ENCODE peak calls at places on chromosome 12, in four cellular contexts. One of them, this sample, is unnamed. For H3K9me3 and H3K36me3, the result is how much of the 10 kb centered on the place peaks cover.

GRCh38 chr12:116213885-116214527 is 63.5 kb downstream of the MED13L start:
- DNase-seq in adrenal gland: no peak
- DNase-seq in kidney: no peak
- DNase-seq in heart left ventricle: no peak
- DNase-seq in this sample: no peak

GRCh38 chr12:113837528-113838296 is 128.4 kb downstream of the RBM19 start:
- DNase-seq in adrenal gland: no peak
- DNase-seq in heart left ventricle: no peak
- DNase-seq in kidney: no peak
- DNase-seq in this sample: no peak

GRCh38 chr12:130339946-130340345 is 2.3 kb downstream of the PIWIL1 start:
- DNase-seq in heart left ventricle: no peak
- DNase-seq in adrenal gland: no peak
- DNase-seq in kidney: no peak
- DNase-seq in this sample: no peak

GRCh38 chr12:123761841-123762714 is at the start of gene DNAH10:
- DNase-seq in kidney: peak
- DNase-seq in heart left ventricle: peak
- DNase-seq in adrenal gland: no peak
- DNase-seq in this sample: no peak

GRCh38 chr12:79897617-79898016 is 37.3 kb downstream of the PPP1R12A start:
- DNase-seq in kidney: no peak
- DNase-seq in heart left ventricle: no peak
- DNase-seq in adrenal gland: no peak
- DNase-seq in this sample: peak

GRCh38 chr12:912466-913235 is 36.8 kb downstream of the RAD52 start:
- DNase-seq in heart left ventricle: no peak
- DNase-seq in adrenal gland: no peak
- DNase-seq in kidney: no peak
- DNase-seq in this sample: no peak

GRCh38 chr12:42094277-42094676 is 50.4 kb downstream of the GXYLT1 start:
- DNase-seq in kidney: no peak
- DNase-seq in heart left ventricle: no peak
- DNase-seq in adrenal gland: peak
- DNase-seq in this sample: no peak

GRCh38 chr12:97300921-97301320 is 161.7 kb upstream of the RMST start:
- DNase-seq in adrenal gland: no peak
- DNase-seq in heart left ventricle: no peak
- DNase-seq in kidney: no peak
- DNase-seq in this sample: no peak

GRCh38 chr12:79016181-79016580 is 151.6 kb downstream of the SYT1 start:
- DNase-seq in adrenal gland: no peak
- DNase-seq in heart left ventricle: no peak
- DNase-seq in kidney: no peak
- DNase-seq in this sample: no peak

GRCh38 chr12:66066071-66066928 is 64.2 kb downstream of the LLPH start:
- DNase-seq in adrenal gland: no peak
- DNase-seq in heart left ventricle: no peak
- DNase-seq in kidney: no peak
- DNase-seq in this sample: peak

DNA sequence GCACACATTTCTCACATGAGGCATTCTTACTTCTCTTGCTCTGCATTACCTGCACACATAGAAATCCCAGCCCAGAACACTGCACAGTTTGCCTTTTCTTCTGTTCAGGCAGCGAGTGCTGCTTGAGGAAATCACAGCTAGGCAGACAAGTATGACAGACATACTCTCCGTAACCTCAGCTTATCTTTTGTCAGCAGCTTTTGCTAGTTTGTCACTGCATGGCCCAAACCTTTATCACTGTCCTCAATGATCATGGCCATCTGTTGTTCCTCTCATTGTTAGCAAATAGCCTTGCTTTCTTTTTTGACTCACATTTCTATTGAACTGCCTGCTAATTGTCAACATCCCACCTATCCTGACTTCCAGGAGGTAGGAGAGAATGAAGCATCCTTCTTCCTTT is 5.3 kb downstream of the ZNF10 start:
- DNase-seq in heart left ventricle: no peak
- DNase-seq in kidney: no peak
- DNase-seq in adrenal gland: no peak
- DNase-seq in this sample: no peak
- H3K9me3 ChIP-seq in heart left ventricle: half or more
- H3K9me3 ChIP-seq in kidney: half or more
- H3K9me3 ChIP-seq in adrenal gland: under half
- H3K9me3 ChIP-seq in this sample: under half

GRCh38 chr12:27666510-27666909 is 29.7 kb upstream of the REP15 start:
- DNase-seq in heart left ventricle: no peak
- DNase-seq in adrenal gland: no peak
- DNase-seq in kidney: no peak
- DNase-seq in this sample: no peak
- H3K36me3 ChIP-seq in heart left ventricle: under half
- H3K36me3 ChIP-seq in adrenal gland: under half
- H3K36me3 ChIP-seq in kidney: under half
- H3K36me3 ChIP-seq in this sample: under half

GRCh38 chr12:46857486-46857885 is 31.7 kb upstream of the SLC38A4 start:
- DNase-seq in kidney: no peak
- DNase-seq in heart left ventricle: no peak
- DNase-seq in adrenal gland: no peak
- DNase-seq in this sample: no peak
- H3K9me3 ChIP-seq in kidney: under half
- H3K9me3 ChIP-seq in heart left ventricle: under half
- H3K9me3 ChIP-seq in adrenal gland: under half
- H3K9me3 ChIP-seq in this sample: under half

DNA sequence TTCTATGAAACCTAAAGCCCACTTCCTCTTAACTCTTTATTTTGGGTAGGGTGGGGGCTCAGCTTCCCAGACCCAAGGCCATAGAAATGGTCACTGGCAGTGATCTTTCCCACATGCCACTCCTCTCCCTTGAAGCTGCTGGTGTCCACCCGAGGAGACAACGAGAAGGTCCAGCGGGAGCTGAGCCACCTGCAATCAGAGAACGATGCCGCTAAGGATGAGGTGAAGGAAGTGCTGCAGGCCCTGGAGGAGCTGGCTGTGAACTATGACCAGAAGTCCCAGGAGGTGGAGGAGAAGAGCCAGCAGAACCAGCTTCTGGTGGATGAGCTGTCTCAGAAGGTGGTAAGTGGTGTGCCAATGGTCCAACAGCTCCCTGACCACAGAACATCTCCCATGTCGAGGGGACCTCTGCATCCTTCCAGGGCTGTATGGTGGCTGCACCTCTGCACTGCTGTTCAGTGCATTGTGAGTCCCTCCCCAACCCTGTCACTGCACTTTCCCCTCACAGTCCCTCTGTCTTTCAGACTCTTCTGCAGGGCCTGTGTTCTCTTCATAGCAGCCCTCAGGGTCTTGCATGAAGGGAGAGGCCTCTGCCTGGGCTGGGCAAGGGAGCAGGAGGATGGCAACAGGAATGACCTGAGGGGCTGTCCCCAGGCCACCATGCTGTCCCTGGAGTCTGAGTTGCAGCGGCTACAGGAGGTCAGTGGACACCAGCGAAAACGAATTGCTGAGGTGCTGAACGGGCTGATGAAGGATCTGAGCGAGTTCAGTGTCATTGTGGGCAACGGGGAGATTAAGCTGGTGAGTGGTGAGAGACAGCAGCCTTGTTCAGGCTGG is 18.8 kb upstream of the PIP4K2C start:
- DNase-seq in adrenal gland: no peak
- DNase-seq in heart left ventricle: no peak
- DNase-seq in kidney: no peak
- DNase-seq in this sample: no peak
- H3K36me3 ChIP-seq in adrenal gland: under half
- H3K36me3 ChIP-seq in heart left ventricle: under half
- H3K36me3 ChIP-seq in kidney: under half
- H3K36me3 ChIP-seq in this sample: under half

GRCh38 chr12:31872831-31873604 is 86.2 kb upstream of the RESF1 start:
- DNase-seq in heart left ventricle: no peak
- DNase-seq in kidney: no peak
- DNase-seq in adrenal gland: no peak
- DNase-seq in this sample: no peak

GRCh38 chr12:31876568-31877424 is 82.4 kb upstream of the RESF1 start:
- DNase-seq in heart left ventricle: peak
- DNase-seq in adrenal gland: no peak
- DNase-seq in kidney: no peak
- DNase-seq in this sample: no peak

GRCh38 chr12:31877884-31878283 is 81.3 kb upstream of the RESF1 start:
- DNase-seq in adrenal gland: no peak
- DNase-seq in kidney: no peak
- DNase-seq in heart left ventricle: no peak
- DNase-seq in this sample: no peak

GRCh38 chr12:31875609-31875964 is 83.6 kb upstream of the RESF1 start:
- DNase-seq in heart left ventricle: no peak
- DNase-seq in kidney: no peak
- DNase-seq in adrenal gland: no peak
- DNase-seq in this sample: no peak

GRCh38 chr12:31874961-31875608 is 84.1 kb upstream of the RESF1 start:
- DNase-seq in adrenal gland: peak
- DNase-seq in kidney: peak
- DNase-seq in heart left ventricle: peak
- DNase-seq in this sample: peak
- H3K9me3 ChIP-seq in adrenal gland: under half
- H3K9me3 ChIP-seq in kidney: under half
- H3K9me3 ChIP-seq in heart left ventricle: under half
- H3K9me3 ChIP-seq in this sample: under half

GRCh38 chr12:2879853-2880252 is 2.8 kb downstream of the RHNO1 start:
- DNase-seq in heart left ventricle: no peak
- DNase-seq in adrenal gland: no peak
- DNase-seq in kidney: no peak
- DNase-seq in this sample: no peak

GRCh38 chr12:2877959-2878732 is 1.1 kb downstream of the RHNO1 start:
- DNase-seq in kidney: no peak
- DNase-seq in adrenal gland: no peak
- DNase-seq in heart left ventricle: no peak
- DNase-seq in this sample: no peak

GRCh38 chr12:2876431-2877046 is 435 bp downstream of the FOXM1 start:
- DNase-seq in kidney: no peak
- DNase-seq in heart left ventricle: no peak
- DNase-seq in adrenal gland: no peak
- DNase-seq in this sample: no peak

DNA sequence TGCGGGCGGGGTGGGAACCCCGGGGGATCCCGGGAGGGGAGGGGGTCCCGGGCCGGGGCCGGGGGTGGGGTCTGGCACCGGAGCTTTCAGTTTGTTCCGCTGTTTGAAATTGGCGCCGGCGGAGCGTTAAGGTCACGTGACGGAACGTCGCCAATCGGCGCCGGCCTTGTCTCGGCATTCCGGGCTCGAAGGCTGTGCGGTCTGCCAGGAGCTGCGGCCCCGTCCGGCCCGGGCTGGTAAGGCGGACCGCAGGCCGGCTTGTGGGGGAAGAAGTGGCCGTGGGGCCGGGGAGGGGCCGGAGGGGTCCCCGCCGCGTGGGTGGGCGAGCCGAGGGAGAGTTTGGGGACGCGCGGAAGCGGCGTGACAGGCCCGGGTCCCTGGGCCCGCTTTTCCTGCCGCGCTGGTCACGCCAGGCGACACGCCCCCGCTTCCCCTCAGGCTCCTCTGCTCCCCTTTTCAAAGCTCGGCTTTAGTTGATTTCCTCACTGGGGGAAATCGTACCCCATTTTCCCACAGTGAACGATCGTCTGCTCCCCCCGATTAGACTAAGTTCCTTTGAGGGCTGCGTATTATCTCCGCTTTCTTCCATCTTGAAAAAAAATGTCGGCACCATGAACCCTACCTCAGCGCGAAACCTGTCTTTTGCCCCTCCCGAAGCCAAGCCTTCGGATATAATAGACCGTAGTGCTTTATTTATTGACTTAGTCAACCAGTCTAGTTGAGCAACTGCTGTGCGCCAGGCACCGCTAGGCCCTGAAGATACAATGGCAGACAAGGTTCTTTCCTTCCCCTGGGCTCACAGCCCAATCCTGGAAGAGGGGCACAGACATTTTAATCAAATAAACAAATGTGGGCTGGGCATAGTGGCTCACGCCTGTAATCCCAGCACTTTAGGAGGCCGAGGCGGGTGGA is at the start of the genes FOXM1 and RHNO1:
- DNase-seq in kidney: peak
- DNase-seq in adrenal gland: peak
- DNase-seq in heart left ventricle: peak
- DNase-seq in this sample: peak
- H3K36me3 ChIP-seq in kidney: under half
- H3K36me3 ChIP-seq in adrenal gland: under half
- H3K36me3 ChIP-seq in heart left ventricle: under half
- H3K36me3 ChIP-seq in this sample: half or more

GRCh38 chr12:132261328-132262138 is 67.9 kb downstream of the GALNT9 start:
- DNase-seq in heart left ventricle: no peak
- DNase-seq in kidney: peak
- DNase-seq in adrenal gland: no peak
- DNase-seq in this sample: no peak
- H3K9me3 ChIP-seq in heart left ventricle: under half
- H3K9me3 ChIP-seq in kidney: under half
- H3K9me3 ChIP-seq in adrenal gland: under half
- H3K9me3 ChIP-seq in this sample: under half

GRCh38 chr12:122495258-122495657 is 5.5 kb downstream of the ZCCHC8 start:
- DNase-seq in heart left ventricle: no peak
- DNase-seq in adrenal gland: no peak
- DNase-seq in kidney: no peak
- DNase-seq in this sample: no peak
- H3K36me3 ChIP-seq in heart left ventricle: under half
- H3K36me3 ChIP-seq in adrenal gland: under half
- H3K36me3 ChIP-seq in kidney: under half
- H3K36me3 ChIP-seq in this sample: half or more

GRCh38 chr12:106945261-106945851 is 10.4 kb upstream of the TMEM263 start:
- DNase-seq in heart left ventricle: no peak
- DNase-seq in adrenal gland: no peak
- DNase-seq in kidney: no peak
- DNase-seq in this sample: no peak
- H3K9me3 ChIP-seq in heart left ventricle: under half
- H3K9me3 ChIP-seq in adrenal gland: under half
- H3K9me3 ChIP-seq in kidney: under half
- H3K9me3 ChIP-seq in this sample: under half

This sample was measured in MG63.